ENCODE peak calls at places on chromosomes 1 and 21, in ten cellular contexts. One of them, this sample, is unnamed.

GRCh38 chr1:206608108-206608698 is 4.1 kb downstream of the EIF2D start:
- DNase-seq in GM12891: no peak
- DNase-seq in breast epithelium: no peak
- DNase-seq in transverse colon: peak
- DNase-seq in stomach: peak
- DNase-seq in upper lobe of left lung: no peak
- DNase-seq in HL-60: peak
- DNase-seq in GM12892: no peak
- DNase-seq in GM23338: peak
- DNase-seq in K562: peak
- DNase-seq in this sample: no peak

GRCh38 chr1:6507461-6507911 is 16.0 kb upstream of the PLEKHG5 start:
- DNase-seq in GM23338: no peak
- DNase-seq in upper lobe of left lung: no peak
- DNase-seq in transverse colon: no peak
- DNase-seq in breast epithelium: no peak
- DNase-seq in GM12892: no peak
- DNase-seq in stomach: no peak
- DNase-seq in HL-60: no peak
- DNase-seq in GM12891: no peak
- DNase-seq in K562: no peak
- DNase-seq in this sample: no peak

GRCh38 chr1:96752394-96752793 is 30.8 kb downstream of the PTBP2 start:
- DNase-seq in stomach: no peak
- DNase-seq in K562: no peak
- DNase-seq in HL-60: no peak
- DNase-seq in GM12892: no peak
- DNase-seq in upper lobe of left lung: no peak
- DNase-seq in transverse colon: no peak
- DNase-seq in GM23338: no peak
- DNase-seq in breast epithelium: no peak
- DNase-seq in GM12891: no peak
- DNase-seq in this sample: no peak

GRCh38 chr1:244353572-244354091 is 98.1 kb downstream of the ADSS2 start:
- DNase-seq in transverse colon: peak
- DNase-seq in stomach: peak
- DNase-seq in GM12891: no peak
- DNase-seq in breast epithelium: peak
- DNase-seq in GM12892: no peak
- DNase-seq in HL-60: peak
- DNase-seq in K562: peak
- DNase-seq in upper lobe of left lung: peak
- DNase-seq in GM23338: peak
- DNase-seq in this sample: no peak

GRCh38 chr1:45979778-45980176 is 152.7 kb downstream of the PIK3R3 start:
- DNase-seq in breast epithelium: no peak
- DNase-seq in upper lobe of left lung: no peak
- DNase-seq in GM12892: no peak
- DNase-seq in GM12891: no peak
- DNase-seq in GM23338: no peak
- DNase-seq in transverse colon: peak
- DNase-seq in stomach: no peak
- DNase-seq in HL-60: no peak
- DNase-seq in K562: no peak
- DNase-seq in this sample: no peak

GRCh38 chr1:85585845-85586244 is 5.3 kb downstream of the CCN1 start:
- DNase-seq in GM12891: no peak
- DNase-seq in K562: no peak
- DNase-seq in HL-60: peak
- DNase-seq in GM12892: no peak
- DNase-seq in upper lobe of left lung: peak
- DNase-seq in breast epithelium: peak
- DNase-seq in GM23338: no peak
- DNase-seq in stomach: no peak
- DNase-seq in transverse colon: no peak
- DNase-seq in this sample: no peak

GRCh38 chr1:197486948-197487347 is 218.9 kb downstream of the CRB1 start:
- DNase-seq in transverse colon: no peak
- DNase-seq in GM12892: no peak
- DNase-seq in GM12891: no peak
- DNase-seq in breast epithelium: no peak
- DNase-seq in upper lobe of left lung: peak
- DNase-seq in HL-60: no peak
- DNase-seq in K562: no peak
- DNase-seq in GM23338: no peak
- DNase-seq in stomach: no peak
- DNase-seq in this sample: no peak

GRCh38 chr1:38029725-38030511 is 16.7 kb downstream of the POU3F1 start:
- DNase-seq in K562: no peak
- DNase-seq in transverse colon: peak
- DNase-seq in HL-60: no peak
- DNase-seq in upper lobe of left lung: peak
- DNase-seq in stomach: no peak
- DNase-seq in GM23338: peak
- DNase-seq in breast epithelium: no peak
- DNase-seq in GM12891: no peak
- DNase-seq in GM12892: peak
- DNase-seq in this sample: no peak

GRCh38 chr21:44751799-44752636 is 40.6 kb upstream of the TSPEAR start:
- DNase-seq in breast epithelium: no peak
- DNase-seq in K562: no peak
- DNase-seq in upper lobe of left lung: no peak
- DNase-seq in transverse colon: no peak
- DNase-seq in GM23338: no peak
- DNase-seq in GM12892: no peak
- DNase-seq in stomach: no peak
- DNase-seq in GM12891: no peak
- DNase-seq in HL-60: no peak
- DNase-seq in this sample: no peak

GRCh38 chr21:44750675-44751025 is 39.3 kb upstream of the TSPEAR start:
- DNase-seq in GM12892: no peak
- DNase-seq in GM23338: no peak
- DNase-seq in GM12891: no peak
- DNase-seq in stomach: no peak
- DNase-seq in HL-60: no peak
- DNase-seq in K562: no peak
- DNase-seq in transverse colon: no peak
- DNase-seq in breast epithelium: no peak
- DNase-seq in upper lobe of left lung: no peak
- DNase-seq in this sample: no peak

GRCh38 chr21:44753357-44753756 is 42.0 kb upstream of the TSPEAR start:
- DNase-seq in breast epithelium: no peak
- DNase-seq in HL-60: no peak
- DNase-seq in GM23338: no peak
- DNase-seq in GM12892: no peak
- DNase-seq in transverse colon: no peak
- DNase-seq in upper lobe of left lung: no peak
- DNase-seq in K562: no peak
- DNase-seq in stomach: no peak
- DNase-seq in GM12891: no peak
- DNase-seq in this sample: no peak

GRCh38 chr21:44751186-44751798 is 39.9 kb upstream of the TSPEAR start:
- DNase-seq in upper lobe of left lung: no peak
- DNase-seq in transverse colon: no peak
- DNase-seq in GM12891: no peak
- DNase-seq in breast epithelium: no peak
- DNase-seq in stomach: no peak
- DNase-seq in HL-60: no peak
- DNase-seq in GM23338: no peak
- DNase-seq in GM12892: no peak
- DNase-seq in K562: no peak
- DNase-seq in this sample: no peak

GRCh38 chr21:44752701-44753235 is 41.4 kb upstream of the TSPEAR start:
- DNase-seq in stomach: no peak
- DNase-seq in HL-60: no peak
- DNase-seq in transverse colon: no peak
- DNase-seq in GM23338: no peak
- DNase-seq in K562: no peak
- DNase-seq in breast epithelium: no peak
- DNase-seq in GM12891: no peak
- DNase-seq in upper lobe of left lung: no peak
- DNase-seq in GM12892: no peak
- DNase-seq in this sample: no peak
- TF ChIP-seq POLR2AphosphoS5 in stomach: no peak
- TF ChIP-seq POLR2AphosphoS5 in HL-60: no peak
- TF ChIP-seq POLR2AphosphoS5 in transverse colon: no peak
- TF ChIP-seq POLR2AphosphoS5 in GM23338: no peak
- TF ChIP-seq POLR2AphosphoS5 in K562: no peak
- TF ChIP-seq POLR2AphosphoS5 in breast epithelium: no peak
- TF ChIP-seq POLR2AphosphoS5 in GM12891: no peak
- TF ChIP-seq POLR2AphosphoS5 in upper lobe of left lung: no peak
- TF ChIP-seq POLR2AphosphoS5 in GM12892: no peak
- TF ChIP-seq POLR2AphosphoS5 in this sample: no peak

DNA sequence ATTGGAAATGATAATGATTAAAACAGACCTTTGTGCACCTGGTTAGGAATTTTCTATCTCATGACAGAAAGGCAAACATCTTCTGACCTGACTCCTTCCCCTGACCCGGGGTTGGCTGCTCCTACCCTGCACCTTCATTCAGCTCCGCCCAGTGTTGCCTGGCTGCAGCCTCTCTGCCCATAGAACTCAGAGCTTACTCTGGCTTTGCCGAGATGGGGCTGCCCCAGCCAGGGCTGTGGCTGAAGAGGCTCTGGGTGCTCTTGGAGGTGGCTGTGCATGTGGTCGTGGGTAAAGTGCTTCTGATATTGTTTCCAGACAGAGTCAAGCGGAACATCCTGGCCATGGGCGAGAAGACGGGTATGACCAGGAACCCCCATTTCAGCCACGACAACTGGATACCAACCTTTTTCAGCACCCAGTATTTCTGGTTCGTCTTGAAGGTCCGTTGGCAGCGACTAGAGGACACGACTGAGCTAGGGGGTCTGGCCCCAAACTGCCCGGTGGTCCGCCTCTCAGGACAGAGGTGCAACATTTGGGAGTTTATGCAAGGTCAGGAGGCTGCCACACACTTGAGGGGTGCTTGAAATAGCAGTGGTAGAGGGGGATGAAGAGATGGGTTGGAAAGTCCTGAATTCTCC is at the start of gene DIO1:
- DNase-seq in GM12892: no peak
- DNase-seq in breast epithelium: no peak
- DNase-seq in GM12891: no peak
- DNase-seq in HL-60: no peak
- DNase-seq in transverse colon: no peak
- DNase-seq in stomach: no peak
- DNase-seq in GM23338: peak
- DNase-seq in upper lobe of left lung: no peak
- DNase-seq in K562: no peak
- DNase-seq in this sample: no peak
- TF ChIP-seq POLR2AphosphoS5 in GM12892: no peak
- TF ChIP-seq POLR2AphosphoS5 in breast epithelium: no peak
- TF ChIP-seq POLR2AphosphoS5 in GM12891: no peak
- TF ChIP-seq POLR2AphosphoS5 in HL-60: no peak
- TF ChIP-seq POLR2AphosphoS5 in transverse colon: no peak
- TF ChIP-seq POLR2AphosphoS5 in stomach: no peak
- TF ChIP-seq POLR2AphosphoS5 in GM23338: no peak
- TF ChIP-seq POLR2AphosphoS5 in upper lobe of left lung: no peak
- TF ChIP-seq POLR2AphosphoS5 in K562: no peak
- TF ChIP-seq POLR2AphosphoS5 in this sample: no peak

DNA sequence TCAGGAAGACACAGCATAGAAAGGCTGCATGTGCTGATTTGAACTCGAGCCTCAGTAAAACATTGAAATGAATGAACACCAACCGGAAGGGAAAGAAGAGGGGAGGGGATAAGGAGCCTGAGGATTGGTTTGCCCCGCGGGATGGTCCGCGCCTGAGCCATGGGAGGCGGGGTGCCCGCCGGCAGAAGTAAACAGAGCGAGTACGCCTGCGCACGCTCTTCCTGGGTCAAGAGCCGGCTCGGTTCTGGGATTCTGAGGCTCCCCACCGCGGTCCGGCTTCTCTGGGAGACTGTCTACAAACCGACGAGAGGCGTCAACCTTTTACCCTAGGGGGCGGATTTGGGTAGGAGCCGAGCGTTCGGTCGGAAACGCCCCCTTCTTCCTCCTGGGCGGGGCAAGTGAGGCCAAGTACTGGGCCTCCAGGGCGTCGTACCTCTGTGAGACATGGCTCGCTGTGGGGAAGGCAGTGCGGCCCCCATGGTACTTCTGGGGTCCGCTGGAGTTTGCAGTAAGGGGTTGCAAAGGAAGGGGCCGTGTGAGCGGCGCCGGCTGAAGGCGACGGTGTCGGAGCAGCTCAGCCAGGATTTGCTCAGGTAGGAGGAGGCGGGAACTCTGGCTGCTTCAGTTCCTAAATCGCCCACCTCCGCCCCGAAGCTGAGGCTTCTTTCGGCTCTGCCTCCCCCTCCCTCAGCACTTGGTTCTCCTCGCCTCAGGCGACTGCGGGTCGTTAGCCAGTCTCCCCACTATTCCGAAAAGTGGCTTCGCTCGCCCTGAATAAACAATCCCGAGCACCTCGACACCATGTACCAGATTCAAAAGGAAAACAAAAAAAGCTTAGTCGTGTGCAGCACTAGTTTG is at the start of gene BTBD8:
- DNase-seq in upper lobe of left lung: peak
- DNase-seq in transverse colon: peak
- DNase-seq in GM12891: peak
- DNase-seq in HL-60: peak
- DNase-seq in stomach: peak
- DNase-seq in breast epithelium: peak
- DNase-seq in GM12892: peak
- DNase-seq in GM23338: peak
- DNase-seq in K562: peak
- DNase-seq in this sample: peak
- TF ChIP-seq POLR2AphosphoS5 in upper lobe of left lung: peak
- TF ChIP-seq POLR2AphosphoS5 in transverse colon: peak
- TF ChIP-seq POLR2AphosphoS5 in GM12891: no peak
- TF ChIP-seq POLR2AphosphoS5 in HL-60: peak
- TF ChIP-seq POLR2AphosphoS5 in stomach: peak
- TF ChIP-seq POLR2AphosphoS5 in breast epithelium: no peak
- TF ChIP-seq POLR2AphosphoS5 in GM12892: no peak
- TF ChIP-seq POLR2AphosphoS5 in GM23338: peak
- TF ChIP-seq POLR2AphosphoS5 in K562: peak
- TF ChIP-seq POLR2AphosphoS5 in this sample: peak

DNA sequence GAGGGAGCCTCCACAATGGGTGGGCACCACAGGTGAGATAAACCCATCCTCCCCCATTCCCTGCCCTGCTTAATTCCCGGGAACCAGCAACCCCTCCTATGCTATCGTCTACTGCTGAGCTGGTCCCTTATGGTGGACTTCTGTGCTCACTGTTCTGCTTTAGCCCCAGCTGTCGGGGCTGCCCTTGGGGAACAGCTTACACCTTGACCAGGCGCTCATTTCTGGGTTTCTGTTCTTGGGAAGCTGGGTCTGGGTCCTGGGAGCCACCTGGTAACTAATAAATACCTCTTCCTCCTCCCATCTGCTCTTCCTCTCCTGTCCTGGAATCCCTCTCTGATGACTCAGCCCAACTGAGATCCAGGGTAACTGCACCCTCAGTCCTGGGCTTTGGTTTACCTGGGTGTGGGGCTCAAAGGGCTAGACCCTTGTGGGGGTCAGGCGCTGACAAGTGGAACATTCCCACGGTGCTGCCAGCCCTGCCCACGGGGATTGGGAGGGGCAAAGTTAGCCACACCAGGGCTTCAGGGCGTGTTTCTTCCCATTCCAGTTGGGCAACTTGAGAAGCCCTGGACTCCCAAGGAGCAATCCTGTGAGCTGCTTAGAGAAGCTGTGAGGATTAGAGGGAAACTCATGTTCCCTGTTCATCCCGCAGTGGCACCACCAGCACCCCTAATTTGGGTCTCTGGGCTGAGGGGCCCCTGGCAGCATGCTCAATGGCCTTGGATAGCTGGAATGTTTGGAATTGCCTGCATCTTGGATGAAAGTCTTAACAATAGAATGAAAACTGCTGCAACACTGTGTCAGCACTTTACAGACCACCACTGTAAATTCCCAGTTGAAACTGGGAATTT is 1.6 kb downstream of the PCAT6 start:
- DNase-seq in HL-60: no peak
- DNase-seq in K562: no peak
- DNase-seq in transverse colon: peak
- DNase-seq in upper lobe of left lung: no peak
- DNase-seq in GM12892: no peak
- DNase-seq in breast epithelium: peak
- DNase-seq in GM23338: peak
- DNase-seq in GM12891: no peak
- DNase-seq in stomach: no peak
- DNase-seq in this sample: no peak
- TF ChIP-seq POLR2AphosphoS5 in HL-60: no peak
- TF ChIP-seq POLR2AphosphoS5 in K562: no peak
- TF ChIP-seq POLR2AphosphoS5 in transverse colon: no peak
- TF ChIP-seq POLR2AphosphoS5 in upper lobe of left lung: no peak
- TF ChIP-seq POLR2AphosphoS5 in GM12892: no peak
- TF ChIP-seq POLR2AphosphoS5 in breast epithelium: no peak
- TF ChIP-seq POLR2AphosphoS5 in GM23338: no peak
- TF ChIP-seq POLR2AphosphoS5 in GM12891: no peak
- TF ChIP-seq POLR2AphosphoS5 in stomach: no peak
- TF ChIP-seq POLR2AphosphoS5 in this sample: no peak

This sample was measured in spleen.